ENCODE peak calls at places on chromosome 16, in seven cellular contexts. J is ovary, S is A549, F is adrenal gland, Q is body of pancreas, P is HepG2, Z is thyroid gland. D is an unnamed sample.

GRCh38 chr16:12470311-12471229 is 333.1 kb downstream of the CPPED1 start:
- DNase-seq in J (peak; percentile 85), Q (no peak), S (no peak), F (no peak), Z (peak; percentile 93), P (no peak), D (no peak)

GRCh38 chr16:89452241-89452640 is 38.1 kb downstream of the ANKRD11 start:
- DNase-seq in J (no peak), P (no peak), Q (no peak), Z (no peak), S (no peak), F (no peak), D (no peak)

GRCh38 chr16:24635900-24636610 is 93.4 kb upstream of the TNRC6A start:
- DNase-seq in S (peak; percentile 92), J (peak; percentile 83), F (peak; percentile 94), Q (peak; percentile 71), P (no peak), Z (peak; percentile 51), D (peak; percentile 67)

GRCh38 chr16:4316732-4317461 is 1.0 kb downstream of the GLIS2 start:
- DNase-seq in Z (peak; percentile 92), F (peak; percentile 73), P (no peak), S (peak; percentile 81), Q (peak; percentile 71), J (peak; percentile 76), D (no peak)

GRCh38 chr16:4404967-4405696 is 11.3 kb downstream of the CORO7 start:
- DNase-seq in Q (no peak), S (no peak), J (no peak), P (no peak), F (no peak), Z (no peak), D (no peak)

GRCh38 chr16:65700599-65700998 is 578.7 kb upstream of the CDH11 start:
- DNase-seq in F (no peak), Z (no peak), J (no peak), P (no peak), Q (no peak), S (no peak), D (no peak)

GRCh38 chr16:23174622-23175021 is 7.9 kb upstream of the SCNN1G start:
- DNase-seq in Z (no peak), S (no peak), F (no peak), Q (no peak), J (no peak), P (no peak), D (no peak)

GRCh38 chr16:19419691-19420060 is 2.0 kb downstream of the TMC5 start:
- DNase-seq in P (no peak), Z (no peak), F (no peak), Q (no peak), J (no peak), S (peak; percentile 93), D (no peak)

GRCh38 chr16:12225816-12226480 is 249.4 kb downstream of the SNX29 start:
- DNase-seq in P (no peak), J (no peak), Z (no peak), Q (no peak), S (no peak), F (no peak), D (no peak)

GRCh38 chr16:11356573-11357331 is 11.5 kb downstream of the RMI2 start:
- DNase-seq in Z (peak; percentile 71), Q (peak; percentile 71), F (peak; percentile 64), P (peak; percentile 81), S (peak; percentile 58), J (peak; percentile 82), D (no peak)

GRCh38 chr16:11136600-11136999 is 119.4 kb downstream of the SOCS1 start:
- DNase-seq in F (peak; percentile 52), P (no peak), Q (no peak), S (no peak), J (no peak), Z (peak; percentile 81), D (no peak)

GRCh38 chr16:29646947-29647346 is 16.1 kb upstream of the SPN start:
- DNase-seq in Q (no peak), Z (no peak), F (no peak), P (no peak), J (no peak), S (no peak), D (no peak)

GRCh38 chr16:75494184-75494583 is 1.1 kb downstream of the CHST6 start:
- DNase-seq in Z (no peak), S (no peak), F (no peak), Q (no peak), P (no peak), J (no peak), D (no peak)

GRCh38 chr16:75496546-75496945 is 1.3 kb upstream of the CHST6 start:
- DNase-seq in Q (no peak), Z (no peak), P (no peak), J (no peak), F (no peak), S (no peak), D (no peak)

GRCh38 chr16:75494696-75495601 is at the start of gene CHST6:
- DNase-seq in Q (no peak), F (peak; percentile 48), J (no peak), S (peak; percentile 17), Z (peak; percentile 44), P (peak; percentile 52), D (no peak)

GRCh38 chr16:75488322-75488721 is 6.9 kb downstream of the CHST6 start:
- DNase-seq in P (no peak), S (no peak), F (peak; percentile 69), Z (no peak), Q (no peak), J (no peak), D (no peak)

GRCh38 chr16:75491876-75492275 is 3.4 kb downstream of the CHST6 start:
- DNase-seq in J (no peak), Z (no peak), S (peak; percentile 41), P (no peak), F (peak; percentile 72), Q (no peak), D (no peak)
- TF ChIP-seq CTCF in J (no peak), Z (no peak), S (no peak), P (no peak), F (no peak), Q (no peak), D (no peak)

GRCh38 chr16:47142469-47143328 is 1.0 kb downstream of the NETO2 start:
- DNase-seq in S (peak; percentile 36), Q (peak; percentile 15), J (no peak), P (no peak), Z (peak; percentile 29), F (peak; percentile 47), D (no peak)

GRCh38 chr16:47143329-47143676 is 442 bp downstream of the NETO2 start:
- DNase-seq in Q (peak; percentile 31), J (peak; percentile 56), F (peak; percentile 63), S (peak; percentile 84), Z (peak; percentile 59), P (peak; percentile 66), D (peak; percentile 15)

GRCh38 chr16:47141773-47142468 is 1.8 kb downstream of the NETO2 start:
- DNase-seq in Z (peak; percentile 82), S (peak; percentile 92), J (peak; percentile 77), F (peak; percentile 89), Q (peak; percentile 80), P (peak; percentile 90), D (peak; percentile 70)

GRCh38 chr16:47144559-47144877 is 773 bp upstream of the NETO2 start:
- DNase-seq in Z (no peak), Q (no peak), S (no peak), J (no peak), F (no peak), P (no peak), D (no peak)

DNA sequence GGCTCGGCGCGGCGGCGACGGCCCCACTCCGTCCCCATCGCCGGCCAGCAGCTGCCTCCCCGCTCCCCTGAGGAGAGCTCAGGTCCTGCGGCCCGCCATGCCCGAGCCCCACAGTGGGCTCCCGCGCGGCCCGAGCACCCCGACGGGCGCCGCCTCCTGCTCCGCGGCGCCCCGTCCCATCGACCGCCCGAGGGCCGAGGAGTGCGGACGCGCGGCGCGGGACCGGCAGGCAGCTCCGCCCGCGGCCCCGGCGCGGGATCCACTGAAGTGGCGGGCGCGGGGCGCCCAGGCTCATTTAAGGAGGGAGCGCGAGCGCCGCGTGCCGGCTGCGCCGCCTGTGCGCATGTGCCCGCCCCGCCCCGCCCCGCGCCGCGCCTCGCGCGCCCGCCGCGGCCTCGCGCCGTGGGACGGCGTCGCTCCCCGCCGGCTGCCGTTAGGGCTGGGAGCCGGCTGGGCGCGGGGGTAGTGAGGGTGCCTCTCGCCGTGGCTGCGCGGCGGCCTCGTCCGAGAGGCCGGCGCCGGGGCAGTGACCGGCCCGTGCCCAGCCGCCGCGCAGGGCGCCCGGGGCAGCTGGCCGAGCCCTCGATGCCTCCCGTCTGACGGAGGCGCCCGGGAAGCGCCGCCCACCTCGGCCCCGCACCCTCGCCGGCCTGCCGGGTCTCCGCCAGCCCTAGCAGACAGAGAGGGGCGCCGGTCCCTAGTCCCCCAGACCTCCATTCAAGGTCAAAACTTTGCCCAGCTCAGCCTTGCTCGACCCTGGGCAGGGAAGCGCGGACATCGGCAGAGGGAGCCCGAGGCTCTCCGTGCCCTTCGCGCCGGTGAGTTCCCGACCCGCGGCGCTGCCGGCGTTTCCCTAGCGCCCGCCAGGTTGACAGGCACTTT is at the start of gene NETO2:
- DNase-seq in P (peak; percentile 52), Z (peak; percentile 60), S (peak; percentile 69), Q (peak; percentile 44), F (peak; percentile 58), J (peak; percentile 60), D (peak; percentile 17)
- TF ChIP-seq POLR2A in P (no peak), Z (no peak), S (peak; percentile 89), Q (no peak), F (peak; percentile 38), J (no peak), D (no peak)

DNA sequence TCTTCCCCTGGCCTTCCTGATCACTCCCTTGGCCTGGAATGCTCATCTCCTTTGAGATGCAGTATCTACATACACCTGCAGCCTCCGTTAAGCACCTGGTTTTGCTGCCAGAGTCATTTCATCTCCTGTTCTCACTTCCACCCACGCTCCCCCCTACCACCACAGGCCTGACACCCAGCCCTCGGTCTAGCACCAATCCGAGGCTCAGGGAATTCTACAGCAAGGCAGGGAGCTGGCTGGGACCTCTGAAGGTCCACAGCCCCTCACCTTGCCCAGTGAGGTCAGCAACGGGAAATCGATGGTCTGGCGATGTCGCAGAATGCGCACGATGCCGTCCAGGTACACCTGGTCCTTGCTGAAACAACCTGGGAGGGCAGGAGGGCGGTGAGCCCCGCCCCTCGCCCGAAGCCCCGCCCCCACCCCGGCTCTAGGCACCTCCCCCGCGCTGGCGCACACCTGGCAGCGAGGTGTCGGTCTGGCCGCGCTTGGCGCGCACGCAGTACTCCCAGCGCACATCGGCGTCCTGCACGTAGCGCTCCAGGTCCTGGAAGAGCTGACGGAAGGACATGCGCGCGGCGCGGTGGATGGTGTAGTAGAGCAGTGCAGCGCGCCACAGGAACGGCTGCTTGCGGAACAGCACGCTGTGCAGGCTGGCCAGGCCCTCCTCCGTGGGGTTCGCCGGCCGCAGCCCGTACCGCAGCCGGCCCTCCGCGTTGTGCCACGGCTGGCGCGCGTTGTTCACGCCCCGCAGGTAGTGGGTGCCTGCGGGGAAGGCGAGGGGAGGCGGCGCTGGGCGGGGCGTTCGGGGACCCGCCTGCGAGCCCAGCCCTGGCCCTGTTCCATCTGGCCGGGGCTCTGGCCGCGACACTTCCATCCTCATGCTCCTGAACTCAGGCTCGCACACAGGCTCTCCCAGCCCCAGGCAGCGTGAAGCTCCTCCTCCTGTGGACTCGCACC is 5.7 kb downstream of the MATCAP1 start:
- DNase-seq in F (peak; percentile 73), Q (peak; percentile 92), J (peak; percentile 74), P (peak; percentile 65), S (peak; percentile 76), Z (peak; percentile 89), D (peak; percentile 85)
- TF ChIP-seq CTCF in F (peak; percentile 37), Q (peak; percentile 38), J (no peak), P (peak; percentile 36), S (no peak), Z (peak; percentile 22), D (peak; percentile 41)

DNA sequence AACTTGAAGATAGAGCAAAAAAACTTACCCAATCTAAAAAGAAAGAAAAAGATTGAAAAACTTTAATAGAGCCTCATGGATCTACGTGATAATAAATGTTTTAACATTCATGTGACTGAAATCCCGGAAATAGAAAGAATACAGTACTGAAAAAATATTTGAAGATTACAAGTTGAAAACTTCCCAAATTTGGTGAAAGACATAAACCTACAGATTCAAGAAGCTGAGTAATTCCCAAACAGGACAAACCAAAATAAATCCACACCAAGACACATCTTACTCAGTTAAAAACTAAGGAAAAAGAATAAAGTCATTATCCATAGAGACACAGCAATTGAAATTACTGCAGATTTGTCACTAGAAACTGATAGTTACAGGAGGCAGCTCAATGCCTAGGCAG is 121.8 kb upstream of the NUDT7 start:
- DNase-seq in J (no peak), S (no peak), Q (no peak), P (no peak), F (no peak), Z (no peak), D (no peak)
- TF ChIP-seq POLR2A in J (no peak), S (no peak), Q (no peak), P (no peak), F (no peak), Z (no peak), D (no peak)